ENCODE peak calls at places on chromosomes 11 and 22, in five cellular contexts. V is fibroblast of lung, N is HCT116, P is ovary, R is heart right ventricle. Y is an unnamed sample.
A peak's percentile ranks its signal among the peaks of the same experiment; 100 is the strongest.

GRCh38 chr11:125871391-125872137 is 15.9 kb upstream of the HYLS1 start:
- DNase-seq in V (peak; percentile 34), N (peak; percentile 29), P (no peak), R (no peak), Y (no peak)

GRCh38 chr11:83612891-83613766 is 327.0 kb upstream of the CCDC90B start:
- DNase-seq in V (no peak), N (no peak), P (no peak), R (no peak), Y (no peak)

GRCh38 chr11:34148504-34149165 is 43.2 kb downstream of the NAT10 start:
- DNase-seq in V (no peak), N (no peak), P (no peak), R (no peak), Y (peak; percentile 76)

GRCh38 chr22:42326786-42327185 is 56.3 kb upstream of the TCF20 start:
- DNase-seq in V (peak; percentile 16), N (no peak), P (no peak), R (no peak), Y (no peak)

GRCh38 chr22:25057013-25057881 is 104.7 kb downstream of the KIAA1671 start:
- DNase-seq in V (peak; percentile 19), N (peak; percentile 29), P (peak; percentile 74), R (peak; percentile 46), Y (peak; percentile 89)

GRCh38 chr11:2222479-2222878 is 47.9 kb downstream of the ASCL2 start:
- DNase-seq in V (no peak), N (no peak), P (no peak), R (no peak), Y (no peak)

GRCh38 chr22:41913040-41913719 is 1.7 kb downstream of the SHISA8 start:
- DNase-seq in V (no peak), N (no peak), P (no peak), R (no peak), Y (no peak)

GRCh38 chr11:128587415-128587814 is at the start of gene ETS1:
- DNase-seq in V (peak; percentile 27), N (no peak), P (no peak), R (no peak), Y (no peak)

GRCh38 chr11:11977206-11977938 is 31.1 kb downstream of the DKK3 start:
- DNase-seq in V (peak; percentile 87), N (peak; percentile 45), P (peak; percentile 76), R (peak; percentile 83), Y (peak; percentile 61)

GRCh38 chr22:21963286-21963685 is 10.6 kb upstream of the PPM1F start:
- DNase-seq in V (no peak), N (no peak), P (no peak), R (no peak), Y (no peak)

GRCh38 chr11:8327761-8328192 is 64.1 kb upstream of the LMO1 start:
- DNase-seq in V (no peak), N (no peak), P (no peak), R (no peak), Y (no peak)

GRCh38 chr22:35596821-35597220 is 20.3 kb downstream of the MB start:
- DNase-seq in V (no peak), N (no peak), P (no peak), R (peak; percentile 79), Y (peak; percentile 13)

GRCh38 chr11:118202599-118203422 is 22.0 kb downstream of the JAML start:
- DNase-seq in V (no peak), N (no peak), P (no peak), R (no peak), Y (no peak)

GRCh38 chr11:20260307-20260706 is 100.0 kb upstream of the DBX1 start:
- DNase-seq in V (no peak), N (no peak), P (no peak), R (no peak), Y (no peak)

GRCh38 chr11:70473873-70474690 is 75.8 kb downstream of the CTTN start:
- DNase-seq in V (no peak), N (no peak), P (no peak), R (no peak), Y (no peak)

GRCh38 chr11:12137938-12138731 is 27.7 kb downstream of the MICAL2 start:
- DNase-seq in V (peak; percentile 93), N (no peak), P (no peak), R (no peak), Y (peak; percentile 27)

GRCh38 chr11:47236482-47236881 is 12.1 kb downstream of the ACP2 start:
- DNase-seq in V (peak; percentile 38), N (no peak), P (no peak), R (no peak), Y (no peak)
- H3K27ac ChIP-seq in V (no peak overlapping the region), N (no peak overlapping the region), P (no peak overlapping the region), R (no peak overlapping the region), Y (no peak overlapping the region)

DNA sequence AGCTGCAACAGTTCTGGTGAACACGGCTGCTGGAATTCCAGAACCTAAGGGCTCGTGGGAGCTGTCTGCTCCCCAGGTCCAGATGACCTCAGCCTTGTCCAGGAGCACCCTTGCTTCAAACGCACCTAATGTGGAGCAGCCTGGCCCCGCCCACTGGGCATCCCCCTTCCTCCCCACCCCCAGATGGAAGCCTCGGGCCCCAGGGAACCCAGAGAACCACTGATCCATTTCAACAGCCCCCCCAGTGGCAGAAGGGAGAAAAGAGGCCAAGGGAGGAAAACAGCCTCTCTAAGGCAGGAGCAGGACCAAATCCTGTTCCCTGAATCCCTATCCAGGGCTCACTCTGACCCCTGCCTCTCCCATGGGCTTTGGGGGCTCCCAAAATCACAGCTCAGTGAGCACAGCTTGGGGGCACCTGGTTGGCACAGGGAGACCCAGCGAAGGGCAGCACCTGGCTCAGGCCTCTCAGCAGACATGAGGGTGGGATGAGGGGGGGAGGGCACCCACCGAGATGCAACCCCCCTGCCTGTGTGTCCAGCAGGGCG is 1.2 kb downstream of the CYTH4 start:
- DNase-seq in V (no peak), N (no peak), P (no peak), R (no peak), Y (peak; percentile 79)
- TF ChIP-seq CTCF in V (peak; percentile 58), N (no peak), P (no peak), R (peak; percentile 8), Y (no peak)

GRCh38 chr22:38943181-38943580 is 14.2 kb upstream of the APOBEC3A start:
- DNase-seq in V (no peak), N (no peak), P (no peak), R (no peak), Y (no peak)
- H3K4me3 ChIP-seq in V (no peak overlapping the region), N (no peak overlapping the region), P (no peak overlapping the region), R (no peak overlapping the region), Y (no peak overlapping the region)

GRCh38 chr11:115362997-115363396 is 141.2 kb downstream of the CADM1 start:
- DNase-seq in V (no peak), N (no peak), P (no peak), R (peak; percentile 15), Y (no peak)
- H3K27ac ChIP-seq in V (no peak overlapping the region), N (no peak overlapping the region), P (no peak overlapping the region), R (peak overlapping the region; percentile 39), Y (no peak overlapping the region)

GRCh38 chr11:58923300-58923788 is 15.9 kb upstream of the GLYATL1 start:
- DNase-seq in V (peak; percentile 37), N (peak; percentile 54), P (no peak), R (no peak), Y (no peak)
- TF ChIP-seq CTCF in V (peak; percentile 38), N (peak; percentile 40), P (no peak), R (peak; percentile 20), Y (no peak)

DNA sequence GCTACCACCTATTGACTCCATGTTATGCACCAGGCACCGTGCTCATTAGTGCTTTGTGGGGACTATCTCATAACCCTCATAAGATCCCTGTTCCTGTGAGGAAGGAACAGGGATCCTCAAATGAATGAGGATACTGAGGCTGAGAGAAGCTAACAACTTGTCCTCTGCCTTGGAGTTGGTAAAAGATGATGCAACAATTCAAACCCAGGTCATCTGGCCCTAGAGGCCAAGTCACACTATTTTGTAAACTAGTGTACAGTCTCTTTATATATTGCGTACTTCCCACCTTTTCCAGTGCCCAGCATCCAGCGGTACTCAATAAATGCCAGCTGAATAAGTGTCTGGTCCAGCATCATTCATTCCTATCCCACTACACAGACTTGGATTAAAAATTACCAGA is 92.6 kb downstream of the RCN1 start:
- DNase-seq in V (no peak), N (no peak), P (no peak), R (no peak), Y (no peak)
- H3K4me3 ChIP-seq in V (no peak overlapping the region), N (no peak overlapping the region), P (no peak overlapping the region), R (no peak overlapping the region), Y (no peak overlapping the region)

GRCh38 chr11:61864814-61865775 is 26.2 kb downstream of the FADS3 start:
- DNase-seq in V (no peak), N (no peak), P (no peak), R (no peak), Y (no peak)
- H3K27ac ChIP-seq in V (no peak overlapping the region), N (no peak overlapping the region), P (no peak overlapping the region), R (no peak overlapping the region), Y (no peak overlapping the region)

GRCh38 chr11:86262387-86262786 is 17.8 kb downstream of the EED start:
- DNase-seq in V (no peak), N (no peak), P (no peak), R (no peak), Y (no peak)

GRCh38 chr11:86257446-86257845 is 12.9 kb downstream of the EED start:
- DNase-seq in V (no peak), N (no peak), P (no peak), R (no peak), Y (no peak)

GRCh38 chr11:86264649-86265048 is 20.1 kb downstream of the EED start:
- DNase-seq in V (no peak), N (no peak), P (no peak), R (no peak), Y (no peak)

GRCh38 chr11:86265194-86265593 is 20.6 kb downstream of the EED start:
- DNase-seq in V (no peak), N (no peak), P (no peak), R (no peak), Y (no peak)

DNA sequence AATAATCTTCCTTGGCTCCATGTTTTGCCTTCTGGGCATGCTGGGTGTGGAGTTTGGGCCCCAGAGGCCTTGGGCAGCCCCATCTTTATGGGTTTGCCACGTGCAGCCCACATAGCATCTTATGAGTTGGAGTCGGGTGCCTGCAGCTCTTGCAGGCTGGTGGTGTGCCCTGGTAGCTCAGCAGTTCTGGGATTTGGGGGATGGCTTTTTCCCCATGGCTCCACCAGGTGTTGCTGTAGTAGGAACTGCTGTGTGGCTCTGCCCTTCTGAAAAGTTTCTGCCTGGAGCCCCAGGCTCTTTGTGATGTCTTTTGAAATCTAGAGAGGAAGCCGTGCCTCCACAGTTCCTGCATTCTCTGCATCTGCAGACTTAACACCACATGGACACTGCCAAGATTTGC is 16.8 kb downstream of the EED start:
- DNase-seq in V (no peak), N (no peak), P (no peak), R (no peak), Y (no peak)
- TF ChIP-seq CTCF in V (no peak), N (no peak), P (no peak), R (no peak), Y (no peak)

DNA sequence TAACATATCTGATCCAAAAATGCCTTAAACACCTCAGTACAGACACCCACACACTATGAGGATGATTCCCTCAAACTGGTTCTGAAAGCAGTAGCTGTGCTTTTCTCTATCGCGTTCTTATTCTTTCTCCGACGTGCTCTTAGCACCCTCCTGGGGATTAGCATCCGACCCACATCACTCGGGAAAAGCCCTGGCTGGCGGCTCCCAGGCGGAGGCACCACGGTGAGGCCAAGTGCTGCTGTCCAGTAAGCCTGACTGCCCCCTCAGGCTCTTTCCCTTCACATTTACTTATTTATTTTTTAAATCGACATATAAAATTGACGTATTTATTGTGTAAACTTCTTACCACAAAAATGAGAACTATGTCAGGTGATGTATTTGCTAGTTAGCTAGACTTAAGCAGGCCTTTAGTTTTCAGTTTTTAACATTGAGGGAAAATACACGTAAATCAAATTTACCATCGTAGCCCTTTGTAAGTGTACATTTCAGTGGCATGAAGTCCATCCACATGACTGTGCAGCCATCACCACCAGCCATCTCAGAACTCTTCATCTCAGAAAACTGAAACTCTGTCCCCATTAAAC is 19.2 kb downstream of the TBX1 start:
- DNase-seq in V (no peak), N (no peak), P (no peak), R (no peak), Y (peak; percentile 40)
- H3K4me3 ChIP-seq in V (no peak overlapping the region), N (no peak overlapping the region), P (no peak overlapping the region), R (no peak overlapping the region), Y (no peak overlapping the region)

Y was measured in left lung.